ENCODE peak calls at places on chromosome 11, in five cellular contexts. B, Z, Q, S and M are unnamed samples.

GRCh38 chr11:116787436-116787785 is 412 bp downstream of the ZPR1 start:
- DNase-seq in B (peak; percentile 19), Z (no peak), Q (no peak), S (no peak), M (no peak)

GRCh38 chr11:60844045-60844869 is 2.3 kb downstream of the CCDC86 start:
- DNase-seq in B (no peak), Z (peak; percentile 42), Q (no peak), S (no peak), M (no peak)

GRCh38 chr11:8234425-8234821 is 29.3 kb downstream of the LMO1 start:
- DNase-seq in B (peak; percentile 53), Z (no peak), Q (no peak), S (no peak), M (peak; percentile 76)

GRCh38 chr11:103433380-103433779 is 324.2 kb downstream of the DYNC2H1 start:
- DNase-seq in B (no peak), Z (no peak), Q (no peak), S (no peak), M (no peak)

GRCh38 chr11:102730036-102730815 is 5.5 kb upstream of the MMP8 start:
- DNase-seq in B (no peak), Z (no peak), Q (no peak), S (no peak), M (no peak)

GRCh38 chr11:789951-790350 is at the start of gene CEND1:
- DNase-seq in B (peak; percentile 79), Z (peak; percentile 89), Q (no peak), S (no peak), M (peak; percentile 44)

GRCh38 chr11:62611705-62612365 is 740 bp downstream of the EML3 start:
- DNase-seq in B (peak; percentile 52), Z (peak; percentile 64), Q (no peak), S (no peak), M (peak; percentile 48)

GRCh38 chr11:100105605-100106358 is 581.3 kb upstream of the ARHGAP42 start:
- DNase-seq in B (no peak), Z (no peak), Q (no peak), S (no peak), M (no peak)

GRCh38 chr11:124194696-124195418 is 11.7 kb downstream of the OR10D3 start:
- DNase-seq in B (peak; percentile 80), Z (peak; percentile 58), Q (peak; percentile 9), S (peak; percentile 50), M (peak; percentile 18)

GRCh38 chr11:4539603-4540219 is 5.3 kb upstream of the OR52M1 start:
- DNase-seq in B (peak; percentile 64), Z (peak; percentile 52), Q (no peak), S (peak; percentile 18), M (peak; percentile 30)

GRCh38 chr11:124541204-124541603 is 2.2 kb downstream of the OR8B12 start:
- DNase-seq in B (no peak), Z (no peak), Q (no peak), S (no peak), M (no peak)

GRCh38 chr11:91981995-91982394 is 242.6 kb upstream of the FAT3 start:
- DNase-seq in B (no peak), Z (no peak), Q (no peak), S (no peak), M (peak; percentile 80)

GRCh38 chr11:43789700-43790443 is 90.8 kb upstream of the ALKBH3 start:
- DNase-seq in B (no peak), Z (no peak), Q (no peak), S (no peak), M (peak; percentile 16)

GRCh38 chr11:110490886-110491285 is 61.1 kb downstream of the FDX1 start:
- DNase-seq in B (no peak), Z (no peak), Q (no peak), S (no peak), M (no peak)

DNA sequence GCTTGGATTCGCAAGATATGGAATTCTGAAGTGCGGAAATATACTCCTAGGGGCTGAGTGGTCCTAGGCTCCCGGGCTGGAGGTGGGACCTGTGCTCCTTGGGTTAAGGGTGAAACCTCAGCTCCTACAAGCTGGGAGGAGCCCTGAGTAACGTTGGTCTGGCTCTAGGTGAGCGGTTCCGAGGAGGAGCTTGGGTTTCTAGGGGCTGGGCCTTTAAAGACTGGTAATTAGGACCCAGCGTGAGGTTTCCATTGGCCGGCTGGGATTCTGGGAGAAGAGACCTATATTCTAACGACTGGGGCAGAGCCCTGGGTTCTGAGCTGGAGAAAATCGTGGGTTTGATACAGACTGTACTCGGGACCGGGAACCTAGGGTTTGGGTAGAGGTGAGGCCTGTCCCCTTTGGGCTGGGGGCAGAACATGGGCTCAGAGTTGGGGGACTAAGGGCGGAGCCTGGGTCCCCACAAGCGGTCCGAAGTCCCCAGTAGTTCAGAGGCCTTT is 882 bp upstream of the MAP4K2 start:
- DNase-seq in B (peak; percentile 84), Z (no peak), Q (no peak), S (no peak), M (no peak)
- TF ChIP-seq JUNB in B (no peak), Z (no peak), Q (no peak), S (no peak), M (no peak)

DNA sequence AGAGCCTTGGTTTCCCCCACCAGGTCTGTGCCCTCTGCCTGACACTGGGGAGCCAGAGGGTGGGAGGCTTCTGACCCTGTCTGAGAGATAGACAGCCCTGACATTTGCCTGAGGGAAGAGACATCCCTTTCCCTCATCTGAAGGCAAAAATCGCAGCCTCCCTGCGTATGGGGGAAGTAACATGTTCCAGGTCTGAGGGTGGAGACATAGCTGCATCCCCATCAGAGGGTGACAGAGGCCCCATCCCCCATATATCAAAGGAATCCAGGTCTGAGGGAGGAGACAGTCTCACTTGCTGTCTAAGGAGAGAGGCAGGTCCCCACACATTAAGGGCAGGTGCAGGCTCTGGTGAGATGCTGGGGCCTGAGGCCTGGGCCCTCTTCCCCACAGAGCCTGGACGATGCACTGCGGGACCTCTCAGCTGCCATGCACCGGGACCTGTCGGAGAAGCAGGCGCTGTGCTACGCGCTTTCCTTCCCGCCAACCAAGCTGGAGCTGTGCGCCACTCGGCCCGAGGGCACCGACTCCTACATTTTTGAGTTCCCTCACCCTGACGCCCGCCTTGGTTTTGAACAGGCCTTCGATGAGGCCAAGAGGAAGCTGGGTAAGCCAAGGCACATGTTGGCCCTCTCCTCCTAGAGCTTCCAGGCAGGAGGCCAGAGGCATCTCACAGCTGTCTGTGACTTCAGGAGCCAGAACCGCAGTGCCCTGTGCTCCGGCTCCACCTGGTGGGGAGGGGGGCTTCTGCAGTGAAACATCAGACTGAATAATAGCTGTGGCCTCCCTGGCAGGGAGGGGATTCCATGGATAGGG is 16.1 kb upstream of the RELT start:
- DNase-seq in B (peak; percentile 78), Z (peak; percentile 55), Q (no peak), S (peak; percentile 29), M (peak; percentile 75)
- TF ChIP-seq JUNB in B (no peak), Z (no peak), Q (no peak), S (no peak), M (no peak)

GRCh38 chr11:15473954-15474837 is 359.5 kb downstream of the INSC start:
- DNase-seq in B (no peak), Z (no peak), Q (no peak), S (no peak), M (no peak)
- TF ChIP-seq JUNB in B (no peak), Z (no peak), Q (no peak), S (no peak), M (no peak)

GRCh38 chr11:72814831-72815618 is 814 bp downstream of the ATG16L2 start:
- DNase-seq in B (peak; percentile 86), Z (peak; percentile 71), Q (no peak), S (peak; percentile 54), M (peak; percentile 86)

GRCh38 chr11:72812604-72812967 is 1.6 kb upstream of the ATG16L2 start:
- DNase-seq in B (no peak), Z (no peak), Q (no peak), S (no peak), M (no peak)

GRCh38 chr11:72814139-72814830 is at the start of gene ATG16L2:
- DNase-seq in B (peak; percentile 93), Z (peak; percentile 92), Q (no peak), S (peak; percentile 64), M (peak; percentile 90)

GRCh38 chr11:72812968-72813739 is 1.1 kb upstream of the ATG16L2 start:
- DNase-seq in B (peak; percentile 88), Z (peak; percentile 72), Q (no peak), S (peak; percentile 70), M (peak; percentile 86)

DNA sequence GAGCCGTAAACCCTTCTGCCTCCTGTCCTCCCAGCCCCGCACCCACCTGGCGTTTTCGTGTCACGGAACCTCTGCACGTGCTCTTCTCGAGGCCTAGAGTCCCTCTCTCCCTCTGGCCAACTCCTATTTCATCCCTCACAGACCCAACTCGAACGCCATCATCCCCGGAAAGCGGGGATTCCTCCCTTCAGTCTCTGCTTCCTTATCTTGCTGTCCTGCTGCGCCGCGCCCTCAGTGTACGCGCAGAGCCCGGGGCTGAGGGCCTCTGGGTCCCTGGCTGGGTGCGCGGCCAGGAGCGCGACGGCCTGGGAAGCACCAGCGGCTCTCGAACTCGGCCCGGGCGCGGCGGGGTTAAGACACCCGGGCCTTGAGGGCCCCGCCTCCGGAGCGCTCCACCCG is 472 bp upstream of the ATG16L2 start:
- DNase-seq in B (peak; percentile 75), Z (peak; percentile 80), Q (no peak), S (peak; percentile 65), M (peak; percentile 61)
- TF ChIP-seq JUNB in B (no peak), Z (no peak), Q (no peak), S (no peak), M (no peak)

GRCh38 chr11:70734379-70734778 is 336.1 kb downstream of the CTTN start:
- DNase-seq in B (no peak), Z (no peak), Q (no peak), S (no peak), M (no peak)
- TF ChIP-seq JUNB in B (no peak), Z (no peak), Q (no peak), S (no peak), M (no peak)

DNA sequence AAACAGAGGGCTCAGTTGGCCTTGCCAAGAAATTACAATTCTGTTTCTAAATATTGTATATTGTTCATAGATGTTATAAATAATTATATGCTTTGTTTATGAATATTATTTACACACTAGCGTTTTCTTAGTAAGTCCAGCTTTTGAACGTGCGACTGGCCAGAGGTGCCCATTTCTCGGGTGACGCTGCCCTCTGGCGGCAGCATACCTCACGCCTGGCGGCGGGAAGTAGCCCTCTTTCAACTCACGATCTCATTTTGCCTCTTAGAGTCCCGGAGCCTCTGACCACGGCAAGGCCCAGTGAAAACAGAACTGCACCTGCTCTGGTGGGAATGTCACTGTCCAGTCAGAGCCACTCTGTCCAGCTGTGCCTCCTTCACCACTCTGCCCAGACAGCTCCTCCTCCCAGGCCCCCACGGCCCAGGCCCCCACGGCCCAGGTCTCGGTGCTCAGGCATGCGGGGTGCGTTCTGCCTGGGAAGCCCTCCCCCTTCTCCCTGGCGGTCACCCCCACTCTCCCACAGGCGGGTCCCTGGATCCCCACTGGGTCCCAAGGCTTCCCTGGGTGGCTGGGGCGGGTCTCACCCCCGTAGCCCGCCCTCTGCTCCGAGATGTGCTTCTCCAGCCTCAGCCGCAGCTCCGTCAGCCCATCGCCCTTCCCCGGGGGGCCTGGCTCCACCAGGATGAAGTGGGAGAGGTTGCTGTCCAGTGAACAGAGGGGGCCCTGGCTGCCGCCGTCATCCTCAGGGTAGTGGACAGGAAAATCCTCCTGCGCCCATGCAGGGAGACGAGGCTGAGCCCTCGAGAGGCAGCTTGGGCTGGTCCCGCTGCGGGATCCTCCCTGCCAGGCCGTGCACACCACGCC is 19.3 kb downstream of the TSSC4 start:
- DNase-seq in B (peak; percentile 87), Z (peak; percentile 76), Q (peak; percentile 16), S (peak; percentile 66), M (peak; percentile 79)
- TF ChIP-seq JUNB in B (no peak), Z (no peak), Q (no peak), S (no peak), M (no peak)